ENCODE peak calls at places on chromosomes 7 and 10, in five cellular contexts. E, D, R, K and U are unnamed samples.

GRCh38 chr10:118072840-118073239 is 26.1 kb upstream of the RAB11FIP2 start:
- DNase-seq in E (no peak), D (no peak), R (no peak), K (no peak), U (no peak)

GRCh38 chr7:34153680-34154270 is 248.4 kb downstream of the BMPER start:
- DNase-seq in E (no peak), D (no peak), R (no peak), K (no peak), U (no peak)

GRCh38 chr10:29555746-29556481 is 78.9 kb downstream of the SVIL start:
- DNase-seq in E (no peak), D (no peak), R (no peak), K (no peak), U (peak)

GRCh38 chr7:81210092-81211064 is 291.5 kb upstream of the SEMA3C start:
- DNase-seq in E (no peak), D (no peak), R (no peak), K (no peak), U (no peak)

GRCh38 chr10:132506711-132507466 is 30.7 kb upstream of the INPP5A start:
- DNase-seq in E (peak), D (no peak), R (no peak), K (no peak), U (no peak)

GRCh38 chr10:77087406-77087805 is 550.2 kb downstream of the KCNMA1 start:
- DNase-seq in E (no peak), D (no peak), R (no peak), K (no peak), U (no peak)

GRCh38 chr10:37937864-37938263 is 38.6 kb downstream of the ZNF25 start:
- DNase-seq in E (no peak), D (no peak), R (no peak), K (no peak), U (no peak)

GRCh38 chr7:135685306-135686084 is 23.2 kb downstream of the STMP1 start:
- DNase-seq in E (no peak), D (no peak), R (no peak), K (no peak), U (no peak)

GRCh38 chr10:87761892-87762291 is 56.1 kb downstream of the ATAD1 start:
- DNase-seq in E (no peak), D (no peak), R (no peak), K (peak), U (no peak)

GRCh38 chr7:111460695-111461094 is 101.6 kb downstream of the IMMP2L start:
- DNase-seq in E (no peak), D (no peak), R (no peak), K (no peak), U (no peak)

GRCh38 chr7:141737118-141737835 is 881 bp upstream of the SSBP1 start:
- DNase-seq in E (no peak), D (no peak), R (no peak), K (peak), U (no peak)

GRCh38 chr7:89618269-89618668 is 536.0 kb upstream of the STEAP1 start:
- DNase-seq in E (no peak), D (no peak), R (no peak), K (no peak), U (no peak)

GRCh38 chr7:56092789-56093531 is at the start of gene PHKG1:
- DNase-seq in E (peak), D (peak), R (peak), K (peak), U (peak)

GRCh38 chr7:28069788-28070187 is 110.8 kb downstream of the JAZF1 start:
- DNase-seq in E (peak), D (no peak), R (peak), K (no peak), U (no peak)

GRCh38 chr10:36446873-36447272 is 678.5 kb upstream of the ANKRD30A start:
- DNase-seq in E (peak), D (no peak), R (no peak), K (no peak), U (no peak)

GRCh38 chr10:24237801-24238390 is 29.0 kb downstream of the KIAA1217 start:
- DNase-seq in E (no peak), D (no peak), R (no peak), K (no peak), U (no peak)

GRCh38 chr7:158053516-158053915 is 534.1 kb downstream of the PTPRN2 start:
- DNase-seq in E (no peak), D (no peak), R (no peak), K (no peak), U (no peak)

GRCh38 chr7:82263880-82264751 is 179.5 kb downstream of the CACNA2D1 start:
- DNase-seq in E (no peak), D (no peak), R (no peak), K (no peak), U (no peak)

GRCh38 chr7:130365511-130366441 is 14.5 kb upstream of the CPA1 start:
- DNase-seq in E (peak), D (no peak), R (peak), K (no peak), U (no peak)

GRCh38 chr7:120856621-120857352 is 1.2 kb downstream of the TSPAN12 start:
- DNase-seq in E (peak), D (peak), R (no peak), K (peak), U (no peak)

GRCh38 chr7:143395187-143396149 is 13.2 kb downstream of the EPHA1 start:
- DNase-seq in E (peak), D (peak), R (no peak), K (no peak), U (no peak)

GRCh38 chr10:58220769-58221448 is 46.8 kb downstream of the IPMK start:
- DNase-seq in E (no peak), D (no peak), R (no peak), K (no peak), U (no peak)

GRCh38 chr10:42707229-42707628 is 68.9 kb upstream of the ZNF33B start:
- DNase-seq in E (no peak), D (no peak), R (no peak), K (no peak), U (no peak)

GRCh38 chr10:97442277-97442676 is 3.5 kb downstream of the EXOSC1 start:
- DNase-seq in E (no peak), D (no peak), R (no peak), K (no peak), U (no peak)

GRCh38 chr10:6602021-6602699 is 22.1 kb upstream of the PRKCQ start:
- DNase-seq in E (no peak), D (no peak), R (no peak), K (no peak), U (no peak)

GRCh38 chr10:17023386-17024298 is 106.0 kb downstream of the CUBN start:
- DNase-seq in E (peak), D (no peak), R (no peak), K (peak), U (peak)

GRCh38 chr10:106705576-106706526 is 458.7 kb downstream of the SORCS1 start:
- DNase-seq in E (peak), D (no peak), R (peak), K (peak), U (peak)

GRCh38 chr10:77176224-77176623 is 461.4 kb downstream of the KCNMA1 start:
- DNase-seq in E (no peak), D (no peak), R (no peak), K (no peak), U (no peak)

GRCh38 chr7:116316838-116317612 is 106.7 kb downstream of the TES start:
- DNase-seq in E (peak), D (peak), R (no peak), K (peak), U (peak)

GRCh38 chr10:132931258-132931657 is 11.1 kb downstream of the CFAP46 start:
- DNase-seq in E (no peak), D (no peak), R (no peak), K (no peak), U (no peak)

DNA sequence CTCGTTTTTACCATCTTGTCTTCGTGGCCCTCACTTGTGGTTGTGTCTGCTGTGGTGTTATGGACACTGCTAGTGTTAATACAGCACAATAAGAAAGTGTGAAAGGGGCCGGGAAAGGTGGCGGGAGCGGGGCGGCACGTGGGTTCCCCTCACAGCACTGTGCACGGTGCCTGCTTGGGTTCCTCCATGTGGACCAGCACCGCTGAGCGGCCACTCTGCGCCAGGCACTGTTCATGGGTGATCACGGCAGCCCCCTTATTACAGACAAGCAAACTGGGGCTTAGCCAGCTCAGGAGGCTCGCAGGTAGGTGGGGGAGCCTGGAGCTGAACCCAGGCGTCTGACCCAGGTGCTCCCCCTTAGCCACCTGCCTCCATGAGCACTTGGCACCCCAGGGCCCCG is 12.2 kb downstream of the SUN1 start:
- DNase-seq in E (no peak), D (no peak), R (no peak), K (no peak), U (no peak)
- TF ChIP-seq POLR2A in E (no peak), D (no peak), R (no peak), K (no peak), U (no peak)

DNA sequence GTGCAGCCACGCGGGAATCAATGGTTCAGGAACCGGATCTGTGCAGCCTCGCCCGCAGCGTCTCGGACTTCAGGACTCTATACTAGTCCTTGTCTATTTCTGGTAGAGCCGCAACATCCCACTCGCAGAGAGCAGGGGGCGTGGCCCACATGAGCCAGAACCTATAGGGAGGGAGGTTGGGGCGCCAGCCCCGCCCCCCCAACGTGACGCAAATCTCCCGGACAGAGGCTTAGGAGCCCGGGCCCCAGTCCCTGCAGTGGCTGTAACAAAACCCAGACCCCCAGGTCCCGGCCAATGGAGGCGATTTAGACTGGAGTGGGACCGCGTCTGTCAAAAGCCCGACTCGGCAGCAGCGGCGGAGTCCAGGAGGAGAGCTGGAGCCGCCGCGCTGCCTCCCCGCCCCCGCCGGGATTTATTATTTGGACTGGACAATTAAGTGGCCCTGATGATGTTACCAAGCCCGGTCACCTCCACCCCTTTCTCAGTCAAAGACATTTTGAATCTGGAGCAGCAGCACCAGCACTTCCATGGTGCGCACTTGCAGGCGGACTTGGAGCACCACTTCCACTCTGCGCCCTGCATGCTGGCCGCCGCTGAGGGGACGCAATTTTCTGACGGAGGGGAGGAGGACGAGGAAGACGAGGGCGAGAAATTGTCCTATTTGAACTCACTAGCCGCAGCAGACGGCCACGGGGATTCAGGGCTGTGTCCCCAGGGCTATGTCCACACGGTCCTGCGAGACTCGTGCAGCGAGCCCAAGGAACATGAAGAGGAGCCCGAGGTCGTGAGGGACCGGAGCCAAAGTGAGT is at the start of gene NKX2-3:
- DNase-seq in E (peak), D (peak), R (no peak), K (peak), U (no peak)
- TF ChIP-seq POLR2A in E (peak), D (no peak), R (no peak), K (no peak), U (no peak)

DNA sequence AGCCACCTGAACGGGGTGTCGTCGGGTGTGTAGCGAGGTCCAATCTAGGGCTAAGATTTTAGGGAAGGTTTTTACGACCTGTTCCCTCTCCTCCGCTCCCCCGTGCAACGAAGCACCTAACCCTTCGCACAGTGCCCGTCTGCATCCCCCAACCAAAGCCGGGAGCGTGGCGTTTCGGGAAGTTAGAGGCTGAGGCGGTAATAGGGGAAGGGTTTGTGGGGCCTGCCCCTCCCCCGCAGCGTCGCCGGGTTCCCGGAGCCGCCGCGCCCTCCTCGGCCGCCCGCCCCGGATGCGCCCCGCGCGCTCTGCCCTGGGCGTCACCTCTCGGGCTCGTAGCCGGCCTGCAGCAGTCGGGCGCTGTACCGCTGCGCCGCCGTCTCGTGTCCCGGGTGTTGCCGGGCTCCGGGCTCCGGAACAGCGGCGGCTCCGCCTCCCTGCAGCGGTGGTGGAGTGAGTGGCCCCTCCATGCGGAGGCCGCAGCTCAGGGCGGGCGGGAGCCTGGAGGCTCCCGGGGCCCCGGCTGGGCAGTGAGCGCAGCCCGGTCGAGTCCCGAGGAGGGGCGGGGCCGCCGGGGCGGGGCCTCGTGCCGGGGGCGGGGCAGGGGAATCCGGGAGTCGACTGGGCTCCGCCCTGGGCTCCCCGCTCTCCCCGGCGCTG is at the start of gene IMPDH1:
- DNase-seq in E (peak), D (peak), R (peak), K (peak), U (peak)
- TF ChIP-seq POLR2A in E (no peak), D (peak), R (peak), K (peak), U (peak)

GRCh38 chr7:98872328-98872924 is 2.6 kb upstream of the TMEM130 start:
- DNase-seq in E (peak), D (no peak), R (no peak), K (peak), U (no peak)
- TF ChIP-seq POLR2A in E (no peak), D (no peak), R (no peak), K (no peak), U (no peak)

GRCh38 chr10:127091354-127091753 is 105.0 kb downstream of the INSYN2A start:
- DNase-seq in E (no peak), D (no peak), R (no peak), K (no peak), U (no peak)

GRCh38 chr10:127085957-127086356 is 110.4 kb downstream of the INSYN2A start:
- DNase-seq in E (no peak), D (no peak), R (no peak), K (no peak), U (no peak)

GRCh38 chr10:127090135-127090534 is 106.3 kb downstream of the INSYN2A start:
- DNase-seq in E (no peak), D (no peak), R (no peak), K (no peak), U (no peak)

GRCh38 chr10:127089446-127089845 is 106.9 kb downstream of the INSYN2A start:
- DNase-seq in E (no peak), D (no peak), R (no peak), K (no peak), U (no peak)

GRCh38 chr10:127088908-127089307 is 107.5 kb downstream of the INSYN2A start:
- DNase-seq in E (no peak), D (no peak), R (no peak), K (no peak), U (no peak)
- TF ChIP-seq POLR2A in E (no peak), D (no peak), R (no peak), K (no peak), U (no peak)

GRCh38 chr7:88449410-88449809 is 142.7 kb upstream of the STEAP4 start:
- DNase-seq in E (no peak), D (no peak), R (no peak), K (no peak), U (no peak)
- TF ChIP-seq POLR2A in E (no peak), D (no peak), R (no peak), K (no peak), U (no peak)

GRCh38 chr7:78311176-78311575 is 512.6 kb downstream of the PHTF2 start:
- DNase-seq in E (no peak), D (no peak), R (no peak), K (no peak), U (no peak)
- TF ChIP-seq POLR2A in E (no peak), D (no peak), R (no peak), K (no peak), U (no peak)